ENCODE peak calls at places on chromosome 19, in four cellular contexts. X, O, T and F are unnamed samples.

GRCh38 chr19:36939153-36939552 is 23.0 kb downstream of the ZNF568 start:
- DNase-seq in X (no peak), O (no peak), T (no peak), F (no peak)

GRCh38 chr19:55085923-55086715 is 10.4 kb downstream of the EPS8L1 start:
- DNase-seq in X (no peak), O (no peak), T (no peak), F (no peak)

GRCh38 chr19:23515551-23515950 is 120.3 kb upstream of the ZNF91 start:
- DNase-seq in X (no peak), O (no peak), T (no peak), F (no peak)

GRCh38 chr19:43783636-43784035 is 2.9 kb upstream of the KCNN4 start:
- DNase-seq in X (no peak), O (no peak), T (no peak), F (no peak)

GRCh38 chr19:11444059-11444458 is 8.6 kb downstream of the PRKCSH start:
- DNase-seq in X (no peak), O (no peak), T (no peak), F (no peak)

GRCh38 chr19:290539-291521 is at the start of gene PLPP2:
- DNase-seq in X (peak; percentile 14), O (peak; percentile 78), T (peak; percentile 54), F (no peak)

GRCh38 chr19:35206379-35206778 is 22.2 kb downstream of the FAM187B start:
- DNase-seq in X (no peak), O (no peak), T (no peak), F (no peak)

GRCh38 chr19:48967346-48968178 is 2.5 kb downstream of the FTL start:
- DNase-seq in X (peak; percentile 59), O (peak; percentile 25), T (peak; percentile 80), F (no peak)

GRCh38 chr19:48329167-48329891 is 4.0 kb downstream of the EMP3 start:
- DNase-seq in X (no peak), O (no peak), T (no peak), F (no peak)

GRCh38 chr19:33280351-33280921 is 21.9 kb downstream of the CEBPA start:
- DNase-seq in X (no peak), O (no peak), T (no peak), F (no peak)

GRCh38 chr19:55005684-55006488 is 32.2 kb downstream of the GP6 start:
- DNase-seq in X (peak; percentile 68), O (peak; percentile 37), T (no peak), F (peak; percentile 34)

GRCh38 chr19:37594982-37595382 is 306 bp downstream of the ZNF540 start:
- DNase-seq in X (peak; percentile 74), O (peak; percentile 63), T (peak; percentile 87), F (peak; percentile 47)

GRCh38 chr19:51010066-51010795 is 8.8 kb upstream of the KLK8 start:
- DNase-seq in X (no peak), O (no peak), T (no peak), F (no peak)

GRCh38 chr19:53909471-53910169 is 542 bp downstream of the CACNG7 start:
- DNase-seq in X (no peak), O (no peak), T (no peak), F (no peak)
- H3K4me3 ChIP-seq in X (no peak overlapping the region), O (no peak overlapping the region), T (no peak overlapping the region), F (peak overlapping the region; percentile 36)

GRCh38 chr19:9856609-9857008 is 21.5 kb downstream of the PIN1 start:
- DNase-seq in X (no peak), O (no peak), T (no peak), F (no peak)
- H3K4me3 ChIP-seq in X (no peak overlapping the region), O (no peak overlapping the region), T (no peak overlapping the region), F (no peak overlapping the region)

DNA sequence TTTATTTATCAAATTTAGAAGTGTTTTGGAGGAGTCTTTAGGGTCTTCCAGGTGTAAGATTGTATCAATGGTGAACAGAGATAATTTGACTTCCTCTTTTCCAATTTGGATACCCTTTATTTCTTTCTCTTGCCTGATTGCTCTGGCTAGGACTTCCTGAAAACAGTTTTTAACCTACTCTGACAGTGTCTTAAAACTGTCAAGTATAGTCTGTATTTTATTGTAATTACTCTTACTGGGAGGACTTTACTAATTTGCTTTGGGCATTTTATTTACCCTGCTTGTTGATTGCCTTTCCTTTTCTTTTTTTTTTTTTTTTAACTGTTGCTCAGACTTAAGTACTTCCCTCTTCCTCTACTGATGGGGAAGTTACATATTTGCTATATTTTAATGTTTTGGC is 81.3 kb downstream of the URI1 start:
- DNase-seq in X (no peak), O (no peak), T (no peak), F (no peak)
- H3K4me3 ChIP-seq in X (no peak overlapping the region), O (no peak overlapping the region), T (no peak overlapping the region), F (no peak overlapping the region)

DNA sequence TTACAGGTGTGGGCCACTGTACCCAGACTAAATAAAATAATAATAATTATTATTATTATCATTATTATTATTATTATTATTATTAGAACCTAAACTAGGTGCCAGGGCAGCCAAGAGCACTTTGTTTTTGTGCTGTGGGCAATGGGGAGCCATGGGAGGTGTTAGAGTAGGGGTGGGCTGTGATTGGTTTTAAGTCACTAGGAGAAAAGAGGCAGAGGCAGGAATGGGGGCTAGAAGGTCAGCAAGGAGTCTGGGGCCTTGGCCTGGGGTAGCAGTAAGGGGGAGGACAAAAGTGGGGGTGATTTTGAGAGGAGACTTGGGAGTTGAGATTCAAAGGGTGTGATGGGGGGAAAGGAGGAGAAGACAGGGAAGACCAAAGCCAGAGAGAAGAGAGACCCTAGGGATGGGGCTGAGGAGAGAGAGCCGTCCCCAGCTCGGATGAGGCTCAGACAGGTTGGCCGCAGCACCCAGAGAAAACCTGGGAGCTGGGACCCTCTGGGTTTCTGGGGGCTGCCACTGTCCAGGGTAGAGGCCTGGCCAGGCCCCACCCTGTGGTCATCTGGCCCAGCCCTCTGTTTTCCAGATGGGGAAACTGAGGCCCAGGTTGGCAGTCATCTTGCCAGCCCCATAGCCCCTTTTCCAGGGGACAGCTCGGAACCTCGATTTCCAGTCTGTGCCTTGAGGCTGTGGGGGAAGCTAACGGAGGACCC is 17.8 kb upstream of the BTBD2 start:
- DNase-seq in X (no peak), O (no peak), T (no peak), F (no peak)
- H3K4me3 ChIP-seq in X (no peak overlapping the region), O (no peak overlapping the region), T (no peak overlapping the region), F (no peak overlapping the region)

GRCh38 chr19:19064098-19064722 is 416 bp downstream of the SLC25A42 start:
- DNase-seq in X (peak; percentile 30), O (no peak), T (no peak), F (no peak)

GRCh38 chr19:19071897-19072296 is 8.1 kb downstream of the SLC25A42 start:
- DNase-seq in X (no peak), O (no peak), T (no peak), F (no peak)

GRCh38 chr19:19067276-19068072 is 3.7 kb downstream of the SLC25A42 start:
- DNase-seq in X (no peak), O (no peak), T (no peak), F (no peak)

GRCh38 chr19:19064811-19065745 is 1.3 kb downstream of the SLC25A42 start:
- DNase-seq in X (no peak), O (no peak), T (no peak), F (peak; percentile 63)

GRCh38 chr19:19068659-19069509 is 5.1 kb downstream of the SLC25A42 start:
- DNase-seq in X (no peak), O (no peak), T (no peak), F (no peak)
- H3K4me3 ChIP-seq in X (no peak overlapping the region), O (no peak overlapping the region), T (no peak overlapping the region), F (no peak overlapping the region)